ENCODE peak calls at places on chromosomes 4 and X, in nine cellular contexts. B, S, M, I, A, D, W, U and O are unnamed samples.

GRCh38 chr4:116132946-116133345 is 952.4 kb downstream of the TRAM1L1 start:
- DNase-seq in I (no peak), A (no peak), B (no peak), W (no peak), U (no peak), M (no peak), S (no peak), D (no peak), O (no peak)

GRCh38 chrX:19785647-19786046 is 101.8 kb downstream of the SH3KBP1 start:
- DNase-seq in W (no peak), U (no peak), S (no peak), B (no peak), I (no peak), M (no peak), D (no peak), A (no peak), O (no peak)

GRCh38 chrX:13690836-13691235 is 1.9 kb downstream of the RAB9A start:
- DNase-seq in A (no peak), I (peak), U (no peak), D (no peak), B (no peak), W (no peak), M (no peak), S (no peak), O (no peak)

GRCh38 chrX:68498044-68498507 is 775 bp upstream of the YIPF6 start:
- DNase-seq in S (no peak), A (no peak), B (no peak), W (no peak), U (no peak), D (no peak), M (no peak), I (peak), O (no peak)

GRCh38 chr4:112075129-112075753 is 70.0 kb upstream of the FAM241A start:
- DNase-seq in B (peak), A (no peak), D (no peak), W (peak), I (peak), S (peak), U (peak), M (no peak), O (peak)

GRCh38 chrX:24426340-24426913 is 38.7 kb upstream of the PDK3 start:
- DNase-seq in A (no peak), S (no peak), U (no peak), B (peak), D (no peak), M (no peak), I (peak), W (no peak), O (no peak)

GRCh38 chr4:100746141-100746540 is 228.3 kb upstream of the EMCN start:
- DNase-seq in D (no peak), A (no peak), W (no peak), I (no peak), M (no peak), B (no peak), U (no peak), S (no peak), O (no peak)

GRCh38 chrX:56572975-56573374 is 9.5 kb downstream of the UBQLN2 start:
- DNase-seq in S (no peak), B (no peak), A (no peak), W (no peak), D (no peak), I (no peak), U (no peak), M (no peak), O (no peak)

GRCh38 chr4:1297456-1298325 is 8.0 kb downstream of the MAEA start:
- DNase-seq in W (peak), A (no peak), B (no peak), I (no peak), U (no peak), D (no peak), S (no peak), M (no peak), O (no peak)

GRCh38 chr4:96649536-96649935 is 809.6 kb downstream of the PDHA2 start:
- DNase-seq in D (no peak), A (no peak), I (no peak), M (no peak), B (peak), U (no peak), S (no peak), W (no peak), O (no peak)

GRCh38 chr4:140408974-140409373 is 18.5 kb downstream of the CLGN start:
- DNase-seq in B (no peak), I (no peak), D (no peak), A (no peak), W (no peak), S (no peak), U (no peak), M (no peak), O (no peak)

GRCh38 chr4:103306870-103307345 is 108.8 kb upstream of the CENPE start:
- DNase-seq in A (peak), W (peak), B (no peak), M (no peak), U (no peak), S (no peak), I (peak), D (no peak), O (no peak)

GRCh38 chrX:40663880-40664630 is 16.7 kb upstream of the CXorf38 start:
- DNase-seq in M (no peak), U (no peak), I (peak), B (no peak), D (no peak), A (no peak), W (peak), S (no peak), O (no peak)

GRCh38 chr4:165440415-165440882 is 61.6 kb downstream of the CPE start:
- DNase-seq in S (peak), W (no peak), U (no peak), M (no peak), A (no peak), D (no peak), B (no peak), I (no peak), O (no peak)

GRCh38 chr4:184448828-184449227 is 25.5 kb downstream of the IRF2 start:
- DNase-seq in W (no peak), B (peak), I (no peak), A (no peak), M (no peak), U (no peak), S (no peak), D (no peak), O (no peak)